ENCODE peak calls at places on chromosomes 2 and 18, in eight cellular contexts. One of them, this sample, is unnamed.

GRCh38 chr2:46793423-46794416 is 121.9 kb downstream of the MCFD2 start:
- DNase-seq in cardiac fibroblast: no peak
- DNase-seq in tibial artery: no peak
- DNase-seq in NCI-H1417 treated with DMSO at 0.1 percent for 48 hours: no peak
- DNase-seq in left lobe of liver: no peak
- DNase-seq in naive thymus-derived CD8-positive, alpha-beta T cell: no peak
- DNase-seq in endothelial cell: no peak
- DNase-seq in AG04450: no peak
- DNase-seq in this sample: peak

GRCh38 chr2:161085041-161085598 is 75.1 kb upstream of the TANK start:
- DNase-seq in cardiac fibroblast: peak
- DNase-seq in tibial artery: no peak
- DNase-seq in NCI-H1417 treated with DMSO at 0.1 percent for 48 hours: no peak
- DNase-seq in left lobe of liver: no peak
- DNase-seq in naive thymus-derived CD8-positive, alpha-beta T cell: no peak
- DNase-seq in endothelial cell: no peak
- DNase-seq in AG04450: no peak
- DNase-seq in this sample: peak

GRCh38 chr2:159140070-159140774 is 146.3 kb downstream of the WDSUB1 start:
- DNase-seq in cardiac fibroblast: peak
- DNase-seq in tibial artery: no peak
- DNase-seq in NCI-H1417 treated with DMSO at 0.1 percent for 48 hours: no peak
- DNase-seq in left lobe of liver: no peak
- DNase-seq in naive thymus-derived CD8-positive, alpha-beta T cell: no peak
- DNase-seq in endothelial cell: no peak
- DNase-seq in AG04450: peak
- DNase-seq in this sample: peak

GRCh38 chr18:36529747-36530146 is 232.2 kb downstream of the FHOD3 start:
- DNase-seq in cardiac fibroblast: no peak
- DNase-seq in tibial artery: no peak
- DNase-seq in NCI-H1417 treated with DMSO at 0.1 percent for 48 hours: no peak
- DNase-seq in left lobe of liver: no peak
- DNase-seq in naive thymus-derived CD8-positive, alpha-beta T cell: no peak
- DNase-seq in endothelial cell: no peak
- DNase-seq in AG04450: no peak
- DNase-seq in this sample: no peak

GRCh38 chr18:2123077-2123476 is 448.2 kb downstream of the METTL4 start:
- DNase-seq in cardiac fibroblast: no peak
- DNase-seq in tibial artery: no peak
- DNase-seq in NCI-H1417 treated with DMSO at 0.1 percent for 48 hours: no peak
- DNase-seq in left lobe of liver: no peak
- DNase-seq in naive thymus-derived CD8-positive, alpha-beta T cell: no peak
- DNase-seq in endothelial cell: no peak
- DNase-seq in AG04450: no peak
- DNase-seq in this sample: no peak

GRCh38 chr2:164933751-164934189 is 21.6 kb downstream of the SLC38A11 start:
- DNase-seq in cardiac fibroblast: no peak
- DNase-seq in tibial artery: no peak
- DNase-seq in NCI-H1417 treated with DMSO at 0.1 percent for 48 hours: no peak
- DNase-seq in left lobe of liver: no peak
- DNase-seq in naive thymus-derived CD8-positive, alpha-beta T cell: no peak
- DNase-seq in endothelial cell: no peak
- DNase-seq in AG04450: no peak
- DNase-seq in this sample: no peak

GRCh38 chr18:44458777-44459176 is 221.9 kb upstream of the SETBP1 start:
- DNase-seq in cardiac fibroblast: peak
- DNase-seq in tibial artery: no peak
- DNase-seq in NCI-H1417 treated with DMSO at 0.1 percent for 48 hours: no peak
- DNase-seq in left lobe of liver: no peak
- DNase-seq in naive thymus-derived CD8-positive, alpha-beta T cell: no peak
- DNase-seq in endothelial cell: no peak
- DNase-seq in AG04450: no peak
- DNase-seq in this sample: no peak

GRCh38 chr2:37795938-37796337 is 124.5 kb upstream of the CDC42EP3 start:
- DNase-seq in cardiac fibroblast: peak
- DNase-seq in tibial artery: no peak
- DNase-seq in NCI-H1417 treated with DMSO at 0.1 percent for 48 hours: no peak
- DNase-seq in left lobe of liver: no peak
- DNase-seq in naive thymus-derived CD8-positive, alpha-beta T cell: no peak
- DNase-seq in endothelial cell: no peak
- DNase-seq in AG04450: peak
- DNase-seq in this sample: no peak

GRCh38 chr2:53490659-53491058 is 276.9 kb upstream of the CHAC2 start:
- DNase-seq in cardiac fibroblast: peak
- DNase-seq in tibial artery: peak
- DNase-seq in NCI-H1417 treated with DMSO at 0.1 percent for 48 hours: no peak
- DNase-seq in left lobe of liver: no peak
- DNase-seq in naive thymus-derived CD8-positive, alpha-beta T cell: no peak
- DNase-seq in endothelial cell: no peak
- DNase-seq in AG04450: peak
- DNase-seq in this sample: no peak

GRCh38 chr18:9779630-9780029 is 71.5 kb downstream of the RAB31 start:
- DNase-seq in cardiac fibroblast: peak
- DNase-seq in tibial artery: no peak
- DNase-seq in NCI-H1417 treated with DMSO at 0.1 percent for 48 hours: no peak
- DNase-seq in left lobe of liver: peak
- DNase-seq in naive thymus-derived CD8-positive, alpha-beta T cell: no peak
- DNase-seq in endothelial cell: no peak
- DNase-seq in AG04450: no peak
- DNase-seq in this sample: no peak

GRCh38 chr2:96344011-96344410 is 8.4 kb downstream of the NCAPH start:
- DNase-seq in cardiac fibroblast: peak
- DNase-seq in tibial artery: no peak
- DNase-seq in NCI-H1417 treated with DMSO at 0.1 percent for 48 hours: no peak
- DNase-seq in left lobe of liver: no peak
- DNase-seq in naive thymus-derived CD8-positive, alpha-beta T cell: no peak
- DNase-seq in endothelial cell: no peak
- DNase-seq in AG04450: no peak
- DNase-seq in this sample: no peak

GRCh38 chr18:28065031-28065792 is 111.7 kb downstream of the CDH2 start:
- DNase-seq in cardiac fibroblast: peak
- DNase-seq in tibial artery: no peak
- DNase-seq in NCI-H1417 treated with DMSO at 0.1 percent for 48 hours: no peak
- DNase-seq in left lobe of liver: no peak
- DNase-seq in naive thymus-derived CD8-positive, alpha-beta T cell: no peak
- DNase-seq in endothelial cell: no peak
- DNase-seq in AG04450: peak
- DNase-seq in this sample: peak

GRCh38 chr2:95301876-95302641 is 4.9 kb downstream of the KCNIP3 start:
- DNase-seq in cardiac fibroblast: no peak
- DNase-seq in tibial artery: no peak
- DNase-seq in NCI-H1417 treated with DMSO at 0.1 percent for 48 hours: no peak
- DNase-seq in left lobe of liver: no peak
- DNase-seq in naive thymus-derived CD8-positive, alpha-beta T cell: no peak
- DNase-seq in endothelial cell: no peak
- DNase-seq in AG04450: no peak
- DNase-seq in this sample: no peak

GRCh38 chr2:240024766-240025165 is 376 bp downstream of the NDUFA10 start:
- DNase-seq in cardiac fibroblast: peak
- DNase-seq in tibial artery: peak
- DNase-seq in NCI-H1417 treated with DMSO at 0.1 percent for 48 hours: no peak
- DNase-seq in left lobe of liver: no peak
- DNase-seq in naive thymus-derived CD8-positive, alpha-beta T cell: peak
- DNase-seq in endothelial cell: no peak
- DNase-seq in AG04450: no peak
- DNase-seq in this sample: peak

GRCh38 chr2:1459727-1460126 is 46.5 kb downstream of the TPO start:
- DNase-seq in cardiac fibroblast: no peak
- DNase-seq in tibial artery: no peak
- DNase-seq in NCI-H1417 treated with DMSO at 0.1 percent for 48 hours: no peak
- DNase-seq in left lobe of liver: no peak
- DNase-seq in naive thymus-derived CD8-positive, alpha-beta T cell: no peak
- DNase-seq in endothelial cell: no peak
- DNase-seq in AG04450: no peak
- DNase-seq in this sample: no peak

GRCh38 chr2:218648473-218649100 is 10.8 kb downstream of the ZNF142 start:
- DNase-seq in cardiac fibroblast: peak
- DNase-seq in tibial artery: no peak
- DNase-seq in NCI-H1417 treated with DMSO at 0.1 percent for 48 hours: peak
- DNase-seq in left lobe of liver: peak
- DNase-seq in naive thymus-derived CD8-positive, alpha-beta T cell: no peak
- DNase-seq in endothelial cell: peak
- DNase-seq in AG04450: peak
- DNase-seq in this sample: peak

GRCh38 chr2:8575011-8575750 is 106.7 kb upstream of the ID2 start:
- DNase-seq in cardiac fibroblast: no peak
- DNase-seq in tibial artery: no peak
- DNase-seq in NCI-H1417 treated with DMSO at 0.1 percent for 48 hours: no peak
- DNase-seq in left lobe of liver: peak
- DNase-seq in naive thymus-derived CD8-positive, alpha-beta T cell: peak
- DNase-seq in endothelial cell: no peak
- DNase-seq in AG04450: no peak
- DNase-seq in this sample: no peak